ENCODE peak calls at places on chromosomes 3 and 15, in nine cellular contexts. G, Q, B, M, X, S, V, O and C are unnamed samples.
A peak's percentile ranks its signal among the peaks of the same experiment; 100 is the strongest.

GRCh38 chr15:59995568-59996349 is 8.4 kb upstream of the FOXB1 start:
- DNase-seq in G (no peak), Q (no peak), B (no peak), M (no peak), X (no peak), S (no peak), V (no peak), O (no peak), C (no peak)

GRCh38 chr15:82739086-82739485 is 29.4 kb upstream of the AP3B2 start:
- DNase-seq in G (no peak), Q (no peak), B (no peak), M (no peak), X (no peak), S (no peak), V (no peak), O (no peak), C (no peak)

GRCh38 chr15:31328999-31329639 is 2.5 kb downstream of the KLF13 start:
- DNase-seq in G (no peak), Q (peak; percentile 60), B (no peak), M (peak; percentile 85), X (peak; percentile 48), S (no peak), V (no peak), O (peak; percentile 91), C (peak; percentile 79)

GRCh38 chr15:80856809-80857377 is 77.7 kb downstream of the CEMIP start:
- DNase-seq in G (no peak), Q (no peak), B (peak; percentile 72), M (no peak), X (no peak), S (no peak), V (peak; percentile 38), O (no peak), C (no peak)

GRCh38 chr15:57596978-57597377 is 5.3 kb downstream of the MYZAP start:
- DNase-seq in G (no peak), Q (no peak), B (no peak), M (no peak), X (no peak), S (no peak), V (no peak), O (no peak), C (no peak)

GRCh38 chr3:153970735-153971347 is 150.3 kb upstream of the ARHGEF26 start:
- DNase-seq in G (no peak), Q (no peak), B (no peak), M (peak; percentile 4), X (no peak), S (no peak), V (no peak), O (no peak), C (peak; percentile 34)

GRCh38 chr3:173135059-173135458 is 6.0 kb downstream of the SPATA16 start:
- DNase-seq in G (no peak), Q (no peak), B (no peak), M (no peak), X (no peak), S (no peak), V (no peak), O (no peak), C (no peak)

GRCh38 chr3:197372076-197372661 is 73.8 kb upstream of the DLG1 start:
- DNase-seq in G (no peak), Q (no peak), B (no peak), M (no peak), X (no peak), S (no peak), V (no peak), O (peak; percentile 29), C (no peak)

GRCh38 chr3:54537506-54537905 is 390.4 kb downstream of the LRTM1 start:
- DNase-seq in G (no peak), Q (no peak), B (no peak), M (no peak), X (no peak), S (no peak), V (no peak), O (no peak), C (no peak)

GRCh38 chr15:31230630-31231485 is 95.8 kb upstream of the KLF13 start:
- DNase-seq in G (peak; percentile 25), Q (no peak), B (no peak), M (peak; percentile 100), X (no peak), S (no peak), V (no peak), O (peak; percentile 94), C (peak; percentile 98)

GRCh38 chr3:25513642-25514266 is 85.7 kb downstream of the RARB start:
- DNase-seq in G (no peak), Q (no peak), B (peak; percentile 39), M (no peak), X (no peak), S (peak; percentile 82), V (no peak), O (no peak), C (no peak)

GRCh38 chr15:27601239-27601942 is 497.7 kb downstream of the OCA2 start:
- DNase-seq in G (no peak), Q (no peak), B (no peak), M (no peak), X (no peak), S (peak; percentile 35), V (no peak), O (no peak), C (peak; percentile 9)

GRCh38 chr3:30439451-30440053 is 166.8 kb upstream of the TGFBR2 start:
- DNase-seq in G (no peak), Q (no peak), B (no peak), M (no peak), X (no peak), S (no peak), V (no peak), O (no peak), C (no peak)

DNA sequence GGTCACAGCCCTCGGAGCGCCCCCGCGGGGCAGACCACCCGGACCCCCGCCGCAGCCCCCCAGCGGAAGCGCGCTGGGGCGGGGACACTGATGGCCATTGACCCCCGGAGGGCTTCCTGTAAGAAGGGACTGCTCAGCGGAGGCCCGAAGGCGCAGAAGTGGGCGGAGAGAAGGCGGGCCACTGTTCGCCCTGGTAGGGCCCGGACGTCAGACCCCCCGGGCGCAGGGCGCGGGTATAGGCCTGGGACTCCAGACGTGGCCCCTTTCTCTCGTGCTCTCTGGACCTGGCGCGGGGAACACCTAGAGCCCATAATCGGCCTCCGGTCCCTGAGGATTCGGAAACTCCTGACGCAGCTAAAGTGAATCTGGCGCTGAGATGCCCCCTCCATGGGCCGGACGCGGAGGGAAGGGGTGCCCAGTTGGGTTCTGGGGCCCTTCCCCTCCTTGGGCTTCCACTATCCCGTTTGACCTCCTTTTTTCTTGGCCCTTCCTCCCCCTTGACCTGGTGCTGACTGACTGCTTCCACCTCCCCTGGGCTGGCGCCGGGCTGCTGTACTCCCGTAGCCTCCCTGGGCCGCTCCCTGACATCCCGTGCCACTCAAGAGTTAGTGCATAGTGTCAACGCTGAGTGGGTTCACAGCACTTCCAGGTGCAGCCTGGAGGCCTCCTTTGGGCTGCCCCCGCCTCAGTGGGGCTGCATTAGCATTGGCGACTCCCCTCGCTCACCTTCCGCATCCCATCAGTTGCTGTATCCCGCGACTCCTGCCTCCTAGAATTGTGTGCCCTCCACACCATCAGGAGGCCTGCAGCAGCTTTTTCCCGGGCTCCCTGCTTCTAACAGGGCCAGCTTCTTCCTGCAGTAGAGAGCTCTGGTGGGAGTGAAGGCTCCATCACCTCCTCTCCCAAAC is 693 bp downstream of the ABTB1 start:
- DNase-seq in G (no peak), Q (peak; percentile 77), B (no peak), M (peak; percentile 54), X (peak; percentile 48), S (no peak), V (peak; percentile 51), O (peak; percentile 95), C (peak; percentile 56)
- H3K4me3 ChIP-seq in G (peak overlapping the region; percentile 98), Q (peak overlapping the region; percentile 98), B (peak overlapping the region; percentile 63), M (peak overlapping the region; percentile 90), X (peak overlapping the region; percentile 81), S (peak overlapping the region; percentile 89), V (peak overlapping the region; percentile 49), O (peak overlapping the region; percentile 87), C (peak overlapping the region; percentile 61)

GRCh38 chr15:67049351-67050044 is 15.9 kb upstream of the SMAD3 start:
- DNase-seq in G (no peak), Q (no peak), B (no peak), M (no peak), X (no peak), S (no peak), V (no peak), O (no peak), C (no peak)

GRCh38 chr15:67048281-67049279 is 16.8 kb upstream of the SMAD3 start:
- DNase-seq in G (no peak), Q (no peak), B (no peak), M (no peak), X (peak; percentile 62), S (no peak), V (peak; percentile 27), O (no peak), C (no peak)

GRCh38 chr15:67050062-67050461 is 15.3 kb upstream of the SMAD3 start:
- DNase-seq in G (no peak), Q (no peak), B (no peak), M (no peak), X (no peak), S (no peak), V (no peak), O (no peak), C (no peak)

GRCh38 chr15:67043939-67044771 is 21.2 kb upstream of the SMAD3 start:
- DNase-seq in G (no peak), Q (no peak), B (no peak), M (no peak), X (no peak), S (peak; percentile 68), V (no peak), O (no peak), C (no peak)

DNA sequence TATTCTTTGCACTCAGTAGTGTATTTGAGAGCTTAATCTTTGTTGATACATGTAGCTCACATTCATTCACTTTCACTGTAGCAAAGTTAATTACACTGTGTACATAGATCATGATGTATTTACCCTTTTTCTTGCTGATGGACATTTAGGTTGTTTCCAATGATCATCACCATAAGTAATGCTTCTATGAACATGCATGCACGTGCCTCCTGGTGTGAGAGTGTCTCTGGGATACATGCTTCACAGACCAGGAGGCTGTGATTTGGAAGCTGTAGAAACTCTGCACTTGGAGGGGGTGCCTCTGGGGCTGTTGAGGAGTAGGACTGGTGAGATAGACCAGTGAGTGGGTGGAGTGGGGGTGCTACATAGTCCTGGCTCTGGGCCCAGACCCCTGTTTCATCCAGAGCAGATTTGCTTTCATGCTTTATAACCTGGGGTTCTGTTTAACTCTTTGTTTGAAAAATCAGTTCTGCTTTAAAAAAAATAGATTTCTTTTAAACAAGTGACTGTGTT is 18.2 kb upstream of the SMAD3 start:
- DNase-seq in G (no peak), Q (no peak), B (no peak), M (no peak), X (no peak), S (no peak), V (no peak), O (no peak), C (no peak)
- TF ChIP-seq CTCF in G (no peak), Q (no peak), B (no peak), M (no peak), X (no peak), S (no peak), V (no peak), O (no peak), C (no peak)

GRCh38 chr3:82100378-82100777 is 338.9 kb upstream of the GBE1 start:
- DNase-seq in G (no peak), Q (no peak), B (no peak), M (no peak), X (no peak), S (peak; percentile 63), V (no peak), O (no peak), C (no peak)

GRCh38 chr3:82103241-82103640 is 341.8 kb upstream of the GBE1 start:
- DNase-seq in G (no peak), Q (no peak), B (no peak), M (no peak), X (no peak), S (no peak), V (no peak), O (no peak), C (no peak)
- H3K4me3 ChIP-seq in G (no peak overlapping the region), Q (no peak overlapping the region), B (no peak overlapping the region), M (no peak overlapping the region), X (no peak overlapping the region), S (no peak overlapping the region), V (no peak overlapping the region), O (no peak overlapping the region), C (no peak overlapping the region)

GRCh38 chr3:69294014-69294771 is 91.7 kb downstream of the FRMD4B start:
- DNase-seq in G (no peak), Q (no peak), B (no peak), M (no peak), X (no peak), S (peak; percentile 47), V (no peak), O (no peak), C (peak; percentile 70)
- TF ChIP-seq CTCF in G (no peak), Q (no peak), B (no peak), M (no peak), X (no peak), S (no peak), V (no peak), O (no peak), C (no peak)